ENCODE peak calls at places on chromosomes 7 and 10, in eight cellular contexts. M, G, A, D, L, V, Y and O are unnamed samples.

GRCh38 chr10:17061418-17061817 is 68.2 kb downstream of the CUBN start:
- DNase-seq in D (no peak), L (no peak), G (no peak), V (no peak), Y (no peak), M (no peak), A (no peak), O (no peak)

GRCh38 chr7:118575393-118575948 is 351.0 kb downstream of the ANKRD7 start:
- DNase-seq in G (no peak), D (no peak), M (no peak), Y (no peak), A (no peak), V (no peak), L (no peak), O (peak; percentile 25)

GRCh38 chr10:118301211-118301610 is 40.9 kb downstream of the FAM204A start:
- DNase-seq in D (no peak), Y (no peak), G (no peak), V (no peak), A (no peak), M (no peak), L (no peak), O (no peak)

GRCh38 chr7:142528608-142529408 is 220.5 kb upstream of the PRSS1 start:
- DNase-seq in D (no peak), L (no peak), A (no peak), G (no peak), M (no peak), Y (no peak), V (no peak), O (no peak)

GRCh38 chr7:128791968-128792319 is at the start of gene CCDC136:
- DNase-seq in D (no peak), Y (no peak), A (no peak), V (no peak), G (no peak), L (no peak), M (no peak), O (no peak)

GRCh38 chr7:84125654-84126053 is 68.9 kb downstream of the SEMA3A start:
- DNase-seq in L (no peak), G (no peak), Y (no peak), D (no peak), M (no peak), A (no peak), V (no peak), O (no peak)

GRCh38 chr10:22010973-22011408 is 7.5 kb upstream of the DNAJC1 start:
- DNase-seq in L (no peak), V (no peak), A (peak; percentile 11), Y (peak; percentile 33), M (no peak), D (no peak), G (no peak), O (no peak)

GRCh38 chr10:22648547-22648961 is 65.8 kb downstream of the PIP4K2A start:
- DNase-seq in D (peak; percentile 20), M (no peak), A (no peak), L (no peak), G (no peak), Y (no peak), V (no peak), O (no peak)

GRCh38 chr7:108340856-108341411 is 115.3 kb downstream of the NRCAM start:
- DNase-seq in V (no peak), L (no peak), G (no peak), M (no peak), A (no peak), D (no peak), Y (no peak), O (no peak)

GRCh38 chr7:148772297-148773089 is 73.8 kb downstream of the CUL1 start:
- DNase-seq in V (peak; percentile 64), M (no peak), Y (no peak), A (no peak), G (no peak), L (no peak), D (peak; percentile 81), O (peak; percentile 84)

GRCh38 chr10:127279334-127279774 is 83.0 kb upstream of the INSYN2A start:
- DNase-seq in M (no peak), L (no peak), Y (no peak), D (no peak), A (no peak), V (no peak), G (no peak), O (no peak)

GRCh38 chr7:112938895-112939588 is 147.6 kb downstream of the GPR85 start:
- DNase-seq in V (no peak), L (peak; percentile 82), Y (no peak), D (no peak), M (peak; percentile 63), G (no peak), A (no peak), O (no peak)

GRCh38 chr10:79390551-79391229 is 43.4 kb downstream of the PPIF start:
- DNase-seq in L (peak; percentile 74), Y (no peak), D (no peak), G (no peak), M (peak; percentile 52), V (no peak), A (no peak), O (no peak)

GRCh38 chr7:47180268-47180826 is 401.6 kb downstream of the TNS3 start:
- DNase-seq in A (peak; percentile 93), D (peak; percentile 52), V (peak; percentile 48), Y (peak; percentile 15), M (no peak), L (no peak), G (no peak), O (peak; percentile 90)

GRCh38 chr10:97059006-97059871 is 126.5 kb downstream of the SLIT1 start:
- DNase-seq in D (no peak), M (no peak), G (no peak), Y (no peak), L (peak; percentile 41), A (no peak), V (no peak), O (no peak)

GRCh38 chr10:79286318-79286951 is 60.8 kb upstream of the PPIF start:
- DNase-seq in L (peak; percentile 90), A (peak; percentile 53), D (no peak), Y (peak; percentile 93), G (peak; percentile 53), V (no peak), M (peak; percentile 88), O (no peak)

GRCh38 chr7:18508441-18509427 is 13.2 kb downstream of the HDAC9 start:
- DNase-seq in V (peak; percentile 59), D (peak; percentile 74), M (peak; percentile 70), G (no peak), Y (no peak), L (no peak), A (no peak), O (no peak)

GRCh38 chr10:6409982-6410694 is 169.9 kb downstream of the PRKCQ start:
- DNase-seq in L (no peak), G (peak; percentile 13), V (no peak), M (no peak), A (no peak), Y (no peak), D (no peak), O (no peak)

GRCh38 chr7:134071355-134072331 is 55.5 kb upstream of the LRGUK start:
- DNase-seq in L (no peak), D (no peak), M (no peak), G (no peak), V (no peak), A (no peak), Y (no peak), O (no peak)